ENCODE peak calls at places on chromosomes 12 and 14, in eight cellular contexts. W is BE2C; S is NCI-H510A; F is body of pancreas; X is stimulated activated CD4-positive, alpha-beta T cell treated with anti-CD3 and anti-CD28 coated beads, Interleukin-2, amount 100 ng/mL, for 48 hours; J is NCI-H1436; P is iris pigment epithelial cell; C is activated CD4-positive, CD25-positive, alpha-beta regulatory T cell treated with anti-CD3 and anti-CD28 coated beads, Interleukin-2, amount 50 U/mL, for 72 hours. R is an unnamed sample.

GRCh38 chr12:108612788-108613282 is 15.0 kb upstream of the TMEM119 start:
- DNase-seq in F (no peak), S (no peak), P (no peak), X (no peak), W (no peak), C (no peak), J (no peak), R (no peak)

GRCh38 chr12:65510584-65511050 is 232.1 kb downstream of the MSRB3 start:
- DNase-seq in C (no peak), S (no peak), F (peak), P (no peak), X (no peak), W (no peak), J (no peak), R (peak)

GRCh38 chr12:50665170-50665569 is 98.7 kb upstream of the ATF1 start:
- DNase-seq in P (no peak), C (no peak), S (no peak), F (no peak), W (no peak), J (peak), X (no peak), R (no peak)

GRCh38 chr14:77026930-77027537 is 1.5 kb downstream of the IRF2BPL start:
- DNase-seq in W (peak), F (peak), C (peak), X (no peak), S (peak), J (no peak), P (peak), R (peak)

GRCh38 chr14:99750746-99751450 is 42.3 kb upstream of the EML1 start:
- DNase-seq in X (no peak), S (no peak), P (no peak), F (no peak), J (no peak), C (no peak), W (no peak), R (no peak)

GRCh38 chr12:34404377-34405285 is 382.3 kb downstream of the ALG10 start:
- DNase-seq in S (no peak), P (no peak), C (peak), F (peak), W (peak), J (no peak), X (no peak), R (no peak)

GRCh38 chr14:104639889-104640548 is 35.4 kb upstream of the TMEM179 start:
- DNase-seq in X (peak), F (peak), P (peak), S (no peak), C (peak), J (peak), W (peak), R (peak)

GRCh38 chr12:111436266-111436665 is 30.5 kb downstream of the SH2B3 start:
- DNase-seq in W (no peak), X (no peak), F (no peak), C (no peak), P (no peak), S (no peak), J (no peak), R (no peak)

GRCh38 chr14:101125313-101125712 is 221.8 kb upstream of the RTL1 start:
- DNase-seq in W (peak), P (no peak), J (no peak), S (no peak), X (no peak), C (no peak), F (no peak), R (no peak)

GRCh38 chr12:72511906-72512305 is 239.7 kb downstream of the TRHDE start:
- DNase-seq in S (no peak), X (no peak), C (no peak), P (peak), W (no peak), J (no peak), F (peak), R (no peak)

GRCh38 chr12:84767079-84767478 is 145.5 kb downstream of the SLC6A15 start:
- DNase-seq in S (no peak), J (no peak), C (no peak), X (no peak), P (no peak), F (no peak), W (no peak), R (no peak)

GRCh38 chr12:5808956-5809355 is 136.1 kb downstream of the ANO2 start:
- DNase-seq in S (no peak), P (peak), J (no peak), F (no peak), X (no peak), C (no peak), W (no peak), R (no peak)

R was measured in globus pallidus.